ENCODE peak calls at places on chromosomes 5 and 9, in five cellular contexts. One of them, this sample, is unnamed.
A peak's percentile ranks its signal among the peaks of the same experiment; 100 is the strongest.

GRCh38 chr5:83715316-83716060 is 5.2 kb downstream of the HAPLN1 start:
- DNase-seq in fibroblast of lung: peak; percentile 40
- DNase-seq in neural progenitor cell: no peak
- DNase-seq in endothelial cell of umbilical vein: no peak
- DNase-seq in PC-9: no peak
- DNase-seq in this sample: no peak

GRCh38 chr5:61311836-61312808 is 19.9 kb upstream of the ZSWIM6 start:
- DNase-seq in fibroblast of lung: peak; percentile 94
- DNase-seq in neural progenitor cell: no peak
- DNase-seq in endothelial cell of umbilical vein: peak; percentile 93
- DNase-seq in PC-9: peak; percentile 35
- DNase-seq in this sample: no peak

GRCh38 chr5:54573783-54574485 is 56.4 kb downstream of the SNX18 start:
- DNase-seq in fibroblast of lung: no peak
- DNase-seq in neural progenitor cell: no peak
- DNase-seq in endothelial cell of umbilical vein: no peak
- DNase-seq in PC-9: no peak
- DNase-seq in this sample: no peak

GRCh38 chr9:4583001-4583400 is 79.1 kb upstream of the PLPP6 start:
- DNase-seq in fibroblast of lung: no peak
- DNase-seq in neural progenitor cell: no peak
- DNase-seq in endothelial cell of umbilical vein: no peak
- DNase-seq in PC-9: no peak
- DNase-seq in this sample: no peak

GRCh38 chr5:14366763-14367162 is 214.8 kb upstream of the OTULINL start:
- DNase-seq in fibroblast of lung: no peak
- DNase-seq in neural progenitor cell: no peak
- DNase-seq in endothelial cell of umbilical vein: no peak
- DNase-seq in PC-9: no peak
- DNase-seq in this sample: no peak

GRCh38 chr9:92600075-92600741 is 64.4 kb upstream of the ECM2 start:
- DNase-seq in fibroblast of lung: no peak
- DNase-seq in neural progenitor cell: no peak
- DNase-seq in endothelial cell of umbilical vein: no peak
- DNase-seq in PC-9: no peak
- DNase-seq in this sample: no peak

GRCh38 chr9:120926397-120926928 is at the start of gene TRAF1:
- DNase-seq in fibroblast of lung: peak; percentile 24
- DNase-seq in neural progenitor cell: no peak
- DNase-seq in endothelial cell of umbilical vein: no peak
- DNase-seq in PC-9: no peak
- DNase-seq in this sample: no peak

GRCh38 chr5:67192719-67193464 is 3.7 kb downstream of the CD180 start:
- DNase-seq in fibroblast of lung: peak; percentile 31
- DNase-seq in neural progenitor cell: no peak
- DNase-seq in endothelial cell of umbilical vein: no peak
- DNase-seq in PC-9: no peak
- DNase-seq in this sample: no peak

GRCh38 chr5:81778642-81779041 is 27.7 kb upstream of the SSBP2 start:
- DNase-seq in fibroblast of lung: peak; percentile 77
- DNase-seq in neural progenitor cell: no peak
- DNase-seq in endothelial cell of umbilical vein: peak; percentile 65
- DNase-seq in PC-9: no peak
- DNase-seq in this sample: no peak

GRCh38 chr9:109307380-109308240 is 13.2 kb downstream of the EPB41L4B start:
- DNase-seq in fibroblast of lung: no peak
- DNase-seq in neural progenitor cell: no peak
- DNase-seq in endothelial cell of umbilical vein: no peak
- DNase-seq in PC-9: no peak
- DNase-seq in this sample: no peak

GRCh38 chr5:138179277-138179857 is 455 bp downstream of the KIF20A start:
- DNase-seq in fibroblast of lung: peak; percentile 4
- DNase-seq in neural progenitor cell: peak; percentile 48
- DNase-seq in endothelial cell of umbilical vein: no peak
- DNase-seq in PC-9: peak; percentile 15
- DNase-seq in this sample: peak; percentile 9

GRCh38 chr5:150272531-150272930 is 17.0 kb downstream of the CAMK2A start:
- DNase-seq in fibroblast of lung: peak; percentile 20
- DNase-seq in neural progenitor cell: peak; percentile 80
- DNase-seq in endothelial cell of umbilical vein: peak; percentile 18
- DNase-seq in PC-9: peak; percentile 34
- DNase-seq in this sample: peak; percentile 50

GRCh38 chr5:137245438-137245837 is 253.7 kb downstream of the SPOCK1 start:
- DNase-seq in fibroblast of lung: no peak
- DNase-seq in neural progenitor cell: no peak
- DNase-seq in endothelial cell of umbilical vein: no peak
- DNase-seq in PC-9: no peak
- DNase-seq in this sample: no peak

GRCh38 chr9:32627394-32627954 is 8.0 kb downstream of the TAF1L start:
- DNase-seq in fibroblast of lung: peak; percentile 36
- DNase-seq in neural progenitor cell: no peak
- DNase-seq in endothelial cell of umbilical vein: no peak
- DNase-seq in PC-9: no peak
- DNase-seq in this sample: no peak

GRCh38 chr5:109167586-109167985 is 242.2 kb downstream of the PJA2 start:
- DNase-seq in fibroblast of lung: no peak
- DNase-seq in neural progenitor cell: no peak
- DNase-seq in endothelial cell of umbilical vein: no peak
- DNase-seq in PC-9: no peak
- DNase-seq in this sample: no peak

DNA sequence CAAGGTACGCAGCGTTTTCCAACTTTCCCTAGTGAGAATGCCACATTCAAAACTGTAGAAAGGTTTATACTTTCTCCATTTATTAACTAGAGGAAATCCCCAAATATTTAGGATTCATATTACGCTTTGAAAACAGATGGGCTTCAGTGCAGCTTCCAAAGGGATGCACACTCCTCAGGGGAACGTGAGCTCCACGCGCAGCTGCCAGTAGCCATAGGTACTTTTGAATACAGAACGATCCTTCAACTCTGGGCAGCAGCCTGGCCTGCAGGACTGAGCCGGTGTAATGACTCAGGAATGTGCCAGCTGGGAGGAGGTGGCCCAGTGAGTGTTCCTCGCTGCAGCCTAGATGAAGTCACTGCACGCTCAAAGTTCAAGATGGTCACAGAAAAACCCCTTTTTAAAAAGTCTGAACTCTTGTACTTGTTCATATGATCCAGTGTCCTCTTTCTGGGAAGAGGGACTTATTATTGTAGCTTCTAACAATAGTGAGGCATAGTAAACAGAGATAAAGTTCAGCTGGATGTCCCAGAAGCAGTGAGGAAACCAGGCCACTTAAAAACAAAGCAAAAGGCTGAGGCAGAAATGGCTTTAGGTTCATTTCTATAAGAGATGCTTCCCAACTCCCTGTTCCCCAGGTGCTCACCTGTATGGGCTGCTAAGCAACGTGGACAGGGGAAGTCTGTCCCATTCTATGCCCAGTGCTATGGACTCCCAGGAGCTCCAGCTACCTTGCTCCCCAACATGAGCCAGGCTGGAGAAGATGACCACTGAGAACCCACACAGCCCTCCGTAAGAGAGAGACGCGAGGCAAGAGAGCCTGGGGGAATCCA is 130.0 kb downstream of the LHFPL2 start:
- DNase-seq in fibroblast of lung: peak; percentile 94
- DNase-seq in neural progenitor cell: no peak
- DNase-seq in endothelial cell of umbilical vein: peak; percentile 92
- DNase-seq in PC-9: peak; percentile 66
- DNase-seq in this sample: no peak
- H3K27ac ChIP-seq in fibroblast of lung: peak overlapping the region; percentile 96
- H3K27ac ChIP-seq in neural progenitor cell: no peak overlapping the region
- H3K27ac ChIP-seq in endothelial cell of umbilical vein: peak overlapping the region; percentile 91
- H3K27ac ChIP-seq in PC-9: peak overlapping the region; percentile 81
- H3K27ac ChIP-seq in this sample: no peak overlapping the region

DNA sequence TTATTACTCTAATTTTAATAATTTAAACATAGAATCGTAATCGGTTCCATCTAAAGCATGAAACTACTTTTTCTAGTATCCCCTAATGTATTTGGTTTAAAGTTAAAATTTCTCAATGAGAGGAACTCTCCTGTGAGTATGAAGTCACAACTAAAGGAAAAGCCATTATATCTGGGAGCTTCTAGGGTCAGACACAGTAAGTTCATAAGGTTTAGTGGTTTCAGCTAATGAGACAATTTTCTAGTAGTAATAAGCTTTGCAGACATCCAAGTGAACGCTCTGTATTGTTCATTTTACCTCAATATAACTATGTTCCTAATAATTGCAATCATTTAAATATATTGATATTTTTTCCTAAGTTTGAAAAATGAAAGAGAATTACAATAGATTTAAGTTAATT is 364.4 kb upstream of the CDH9 start:
- DNase-seq in fibroblast of lung: no peak
- DNase-seq in neural progenitor cell: no peak
- DNase-seq in endothelial cell of umbilical vein: no peak
- DNase-seq in PC-9: no peak
- DNase-seq in this sample: no peak
- H3K4me2 ChIP-seq in fibroblast of lung: no peak overlapping the region
- H3K4me2 ChIP-seq in neural progenitor cell: no peak overlapping the region
- H3K4me2 ChIP-seq in endothelial cell of umbilical vein: no peak overlapping the region
- H3K4me2 ChIP-seq in PC-9: peak overlapping the region; percentile 44
- H3K4me2 ChIP-seq in this sample: no peak overlapping the region

GRCh38 chr5:180366303-180366702 is 13.2 kb upstream of the GFPT2 start:
- DNase-seq in fibroblast of lung: peak; percentile 17
- DNase-seq in neural progenitor cell: no peak
- DNase-seq in endothelial cell of umbilical vein: peak; percentile 7
- DNase-seq in PC-9: no peak
- DNase-seq in this sample: no peak
- H3K27ac ChIP-seq in fibroblast of lung: no peak overlapping the region
- H3K27ac ChIP-seq in neural progenitor cell: no peak overlapping the region
- H3K27ac ChIP-seq in endothelial cell of umbilical vein: no peak overlapping the region
- H3K27ac ChIP-seq in PC-9: no peak overlapping the region
- H3K27ac ChIP-seq in this sample: no peak overlapping the region

GRCh38 chr5:80230269-80230992 is 25.4 kb downstream of the SERINC5 start:
- DNase-seq in fibroblast of lung: no peak
- DNase-seq in neural progenitor cell: no peak
- DNase-seq in endothelial cell of umbilical vein: no peak
- DNase-seq in PC-9: no peak
- DNase-seq in this sample: no peak
- H3K4me2 ChIP-seq in fibroblast of lung: no peak overlapping the region
- H3K4me2 ChIP-seq in neural progenitor cell: no peak overlapping the region
- H3K4me2 ChIP-seq in endothelial cell of umbilical vein: no peak overlapping the region
- H3K4me2 ChIP-seq in PC-9: peak overlapping the region; percentile 33
- H3K4me2 ChIP-seq in this sample: peak overlapping the region; percentile 11

GRCh38 chr5:1206521-1207412 is 5.4 kb downstream of the SLC6A19 start:
- DNase-seq in fibroblast of lung: no peak
- DNase-seq in neural progenitor cell: no peak
- DNase-seq in endothelial cell of umbilical vein: no peak
- DNase-seq in PC-9: peak; percentile 46
- DNase-seq in this sample: no peak

GRCh38 chr5:1204693-1205242 is 3.4 kb downstream of the SLC6A19 start:
- DNase-seq in fibroblast of lung: peak; percentile 10
- DNase-seq in neural progenitor cell: peak; percentile 80
- DNase-seq in endothelial cell of umbilical vein: no peak
- DNase-seq in PC-9: peak; percentile 37
- DNase-seq in this sample: peak; percentile 14

GRCh38 chr5:1203968-1204692 is 2.7 kb downstream of the SLC6A19 start:
- DNase-seq in fibroblast of lung: no peak
- DNase-seq in neural progenitor cell: no peak
- DNase-seq in endothelial cell of umbilical vein: no peak
- DNase-seq in PC-9: no peak
- DNase-seq in this sample: no peak

GRCh38 chr5:1207555-1207954 is 6.2 kb downstream of the SLC6A19 start:
- DNase-seq in fibroblast of lung: no peak
- DNase-seq in neural progenitor cell: no peak
- DNase-seq in endothelial cell of umbilical vein: no peak
- DNase-seq in PC-9: no peak
- DNase-seq in this sample: no peak

GRCh38 chr5:1205255-1206180 is 4.1 kb downstream of the SLC6A19 start:
- DNase-seq in fibroblast of lung: no peak
- DNase-seq in neural progenitor cell: no peak
- DNase-seq in endothelial cell of umbilical vein: no peak
- DNase-seq in PC-9: no peak
- DNase-seq in this sample: no peak
- H3K27ac ChIP-seq in fibroblast of lung: no peak overlapping the region
- H3K27ac ChIP-seq in neural progenitor cell: no peak overlapping the region
- H3K27ac ChIP-seq in endothelial cell of umbilical vein: no peak overlapping the region
- H3K27ac ChIP-seq in PC-9: no peak overlapping the region
- H3K27ac ChIP-seq in this sample: no peak overlapping the region

DNA sequence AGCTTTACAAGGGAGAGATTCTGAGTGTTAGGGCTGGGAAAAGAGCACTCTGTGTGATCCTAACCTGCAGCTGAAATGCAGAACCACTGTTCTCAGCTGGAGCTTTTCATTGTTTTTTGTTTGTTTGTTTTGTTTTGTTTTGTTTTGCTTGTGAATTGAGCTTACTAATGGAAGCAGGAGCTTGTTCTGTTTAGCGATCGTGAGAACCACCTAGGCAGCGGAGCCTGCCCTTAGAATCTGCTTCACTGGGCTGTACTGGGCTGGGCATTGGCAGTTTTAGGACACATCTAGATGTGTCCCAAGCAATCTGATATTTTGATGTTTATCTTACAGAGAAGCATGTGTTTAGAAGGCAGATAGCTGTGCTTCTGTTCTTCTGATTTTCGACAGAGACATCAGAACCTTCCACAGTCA is 14.3 kb downstream of the SYK start:
- DNase-seq in fibroblast of lung: no peak
- DNase-seq in neural progenitor cell: peak; percentile 27
- DNase-seq in endothelial cell of umbilical vein: no peak
- DNase-seq in PC-9: no peak
- DNase-seq in this sample: no peak
- H3K4me2 ChIP-seq in fibroblast of lung: no peak overlapping the region
- H3K4me2 ChIP-seq in neural progenitor cell: no peak overlapping the region
- H3K4me2 ChIP-seq in endothelial cell of umbilical vein: no peak overlapping the region
- H3K4me2 ChIP-seq in PC-9: no peak overlapping the region
- H3K4me2 ChIP-seq in this sample: no peak overlapping the region

GRCh38 chr9:70950270-70950669 is 171.2 kb downstream of the TRPM3 start:
- DNase-seq in fibroblast of lung: no peak
- DNase-seq in neural progenitor cell: peak; percentile 65
- DNase-seq in endothelial cell of umbilical vein: no peak
- DNase-seq in PC-9: no peak
- DNase-seq in this sample: no peak

GRCh38 chr9:70952131-70952727 is 169.2 kb downstream of the TRPM3 start:
- DNase-seq in fibroblast of lung: peak; percentile 62
- DNase-seq in neural progenitor cell: no peak
- DNase-seq in endothelial cell of umbilical vein: no peak
- DNase-seq in PC-9: no peak
- DNase-seq in this sample: no peak

GRCh38 chr9:70954126-70954525 is 167.3 kb downstream of the TRPM3 start:
- DNase-seq in fibroblast of lung: peak; percentile 97
- DNase-seq in neural progenitor cell: peak; percentile 81
- DNase-seq in endothelial cell of umbilical vein: peak; percentile 6
- DNase-seq in PC-9: peak; percentile 70
- DNase-seq in this sample: peak; percentile 29

GRCh38 chr9:70959366-70959765 is 162.1 kb downstream of the TRPM3 start:
- DNase-seq in fibroblast of lung: no peak
- DNase-seq in neural progenitor cell: no peak
- DNase-seq in endothelial cell of umbilical vein: no peak
- DNase-seq in PC-9: no peak
- DNase-seq in this sample: no peak

GRCh38 chr9:70954607-70955143 is 166.7 kb downstream of the TRPM3 start:
- DNase-seq in fibroblast of lung: no peak
- DNase-seq in neural progenitor cell: peak; percentile 9
- DNase-seq in endothelial cell of umbilical vein: no peak
- DNase-seq in PC-9: peak; percentile 10
- DNase-seq in this sample: no peak
- H3K27ac ChIP-seq in fibroblast of lung: peak overlapping the region; percentile 17
- H3K27ac ChIP-seq in neural progenitor cell: peak overlapping the region; percentile 60
- H3K27ac ChIP-seq in endothelial cell of umbilical vein: no peak overlapping the region
- H3K27ac ChIP-seq in PC-9: peak overlapping the region; percentile 39
- H3K27ac ChIP-seq in this sample: peak overlapping the region; percentile 58

GRCh38 chr5:1499851-1500250 is 23.9 kb downstream of the LPCAT1 start:
- DNase-seq in fibroblast of lung: no peak
- DNase-seq in neural progenitor cell: no peak
- DNase-seq in endothelial cell of umbilical vein: no peak
- DNase-seq in PC-9: no peak
- DNase-seq in this sample: no peak
- H3K4me2 ChIP-seq in fibroblast of lung: no peak overlapping the region
- H3K4me2 ChIP-seq in neural progenitor cell: no peak overlapping the region
- H3K4me2 ChIP-seq in endothelial cell of umbilical vein: no peak overlapping the region
- H3K4me2 ChIP-seq in PC-9: no peak overlapping the region
- H3K4me2 ChIP-seq in this sample: no peak overlapping the region